ENCODE peak calls at places on chromosomes 11 and 22, in six cellular contexts. D is D721Med, A is AG04450, B is MCF 10A, O is WTC11, F is spleen. E is an unnamed sample.

GRCh38 chr11:473415-473814 is 23.3 kb downstream of the PTDSS2 start:
- DNase-seq in A (no peak), D (no peak), B (no peak), O (no peak), F (no peak), E (no peak)

GRCh38 chr22:49715450-49715849 is 112.2 kb downstream of the BRD1 start:
- DNase-seq in A (no peak), F (no peak), B (no peak), D (no peak), O (no peak), E (peak)

GRCh38 chr11:70159612-70160570 is 43.2 kb upstream of the FADD start:
- DNase-seq in A (no peak), F (no peak), B (peak), O (no peak), D (no peak), E (peak)

GRCh38 chr11:77411717-77412441 is 62.0 kb downstream of the PAK1 start:
- DNase-seq in O (peak), B (peak), F (peak), A (peak), D (peak), E (peak)

GRCh38 chr11:2689551-2690260 is 10.1 kb downstream of the KCNQ1OT1 start:
- DNase-seq in B (no peak), D (no peak), F (peak), O (peak), A (no peak), E (no peak)

GRCh38 chr22:39132871-39133524 is 19.5 kb downstream of the CBX7 start:
- DNase-seq in D (no peak), B (no peak), O (no peak), A (no peak), F (peak), E (no peak)

GRCh38 chr11:102115557-102115956 is 5.3 kb downstream of the YAP1 start:
- DNase-seq in D (no peak), O (no peak), B (peak), A (no peak), F (no peak), E (peak)

GRCh38 chr11:57266157-57266556 is 29.1 kb upstream of the APLNR start:
- DNase-seq in B (no peak), A (no peak), O (no peak), D (no peak), F (no peak), E (no peak)

GRCh38 chr11:85647078-85647477 is 689 bp upstream of the TMEM126A start:
- DNase-seq in A (no peak), F (no peak), D (no peak), B (no peak), O (no peak), E (no peak)

GRCh38 chr11:107780136-107780535 is 68.3 kb upstream of the SLN start:
- DNase-seq in A (no peak), O (no peak), F (no peak), B (no peak), D (no peak), E (no peak)

GRCh38 chr22:48979482-48979881 is 848.2 kb downstream of the BRD1 start:
- DNase-seq in B (no peak), A (no peak), F (no peak), D (no peak), O (peak), E (peak)

GRCh38 chr11:63871962-63872832 is 33.3 kb downstream of the MARK2 start:
- DNase-seq in B (peak), O (peak), F (peak), D (peak), A (peak), E (peak)
- TF ChIP-seq CTCF in B (peak), O (no peak), F (peak), D (peak), A (no peak), E (peak)

GRCh38 chr22:41092023-41092817 is at the start of gene EP300:
- DNase-seq in A (no peak), O (peak), B (peak), F (peak), D (no peak), E (peak)
- TF ChIP-seq CTCF in A (peak), O (no peak), B (no peak), F (peak), D (no peak), E (no peak)

GRCh38 chr22:47171441-47172221 is 409.2 kb downstream of the TBC1D22A start:
- DNase-seq in A (no peak), B (no peak), D (no peak), O (peak), F (peak), E (no peak)

GRCh38 chr22:47169801-47170140 is 407.3 kb downstream of the TBC1D22A start:
- DNase-seq in F (peak), B (no peak), A (no peak), O (no peak), D (no peak), E (no peak)

GRCh38 chr22:47168441-47168840 is 406.0 kb downstream of the TBC1D22A start:
- DNase-seq in F (peak), D (no peak), O (peak), A (no peak), B (no peak), E (no peak)

GRCh38 chr22:47167056-47167455 is 404.6 kb downstream of the TBC1D22A start:
- DNase-seq in B (no peak), O (no peak), A (no peak), D (no peak), F (peak), E (no peak)

DNA sequence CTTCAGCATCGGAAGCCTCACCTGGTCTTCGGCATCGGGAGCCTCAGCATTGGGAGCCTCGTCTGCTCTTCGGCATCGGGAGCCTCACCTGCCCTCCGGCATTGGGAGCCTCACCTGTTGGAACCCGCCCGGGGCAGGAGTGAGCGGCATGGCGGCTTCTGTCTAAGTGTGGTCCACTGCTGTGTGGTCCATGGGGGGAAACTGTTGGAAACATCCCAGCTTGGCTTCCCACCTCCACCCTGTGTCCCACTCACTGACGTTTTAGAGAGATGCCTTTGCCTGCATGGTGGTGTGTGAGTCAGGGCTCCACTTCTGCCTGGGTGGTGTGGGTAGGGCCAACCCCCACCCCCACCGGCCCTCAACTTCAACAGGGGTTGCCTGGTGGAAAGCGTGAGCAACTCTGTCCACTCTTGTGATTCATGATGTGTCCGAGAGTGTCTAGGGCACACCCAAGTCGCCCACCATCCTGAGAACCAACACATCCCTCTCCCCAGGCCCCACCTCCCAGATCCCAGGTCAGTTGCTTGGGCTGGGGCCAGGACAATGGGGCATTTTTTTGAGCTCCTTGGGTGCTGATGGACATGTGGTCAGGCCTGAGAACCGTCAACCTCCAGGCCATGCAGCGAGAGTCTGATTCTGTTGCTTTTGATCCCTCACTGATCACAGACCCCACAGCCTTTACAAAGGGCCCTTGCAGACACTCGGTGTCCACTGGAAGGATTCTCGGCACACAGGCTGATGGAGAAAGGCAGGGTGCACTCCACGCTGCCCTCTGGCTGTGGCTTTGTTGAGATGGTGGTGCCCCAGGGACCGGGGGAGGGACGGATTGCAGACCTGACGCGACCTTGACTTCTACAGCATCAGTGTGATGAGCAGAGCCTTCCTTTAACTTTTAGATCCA is 406.7 kb downstream of the TBC1D22A start:
- DNase-seq in O (peak), D (no peak), A (no peak), B (no peak), F (peak), E (peak)
- TF ChIP-seq CTCF in O (peak), D (no peak), A (peak), B (peak), F (no peak), E (no peak)

GRCh38 chr11:42631223-42631843 is 680.5 kb upstream of the API5 start:
- DNase-seq in D (no peak), A (no peak), O (no peak), B (peak), F (no peak), E (peak)
- TF ChIP-seq CTCF in D (no peak), A (no peak), O (no peak), B (peak), F (no peak), E (peak)

GRCh38 chr22:37508431-37508963 is 10.7 kb downstream of the CARD10 start:
- DNase-seq in O (no peak), A (no peak), D (no peak), F (no peak), B (no peak), E (no peak)
- TF ChIP-seq CTCF in O (no peak), A (no peak), D (no peak), F (no peak), B (no peak), E (no peak)

DNA sequence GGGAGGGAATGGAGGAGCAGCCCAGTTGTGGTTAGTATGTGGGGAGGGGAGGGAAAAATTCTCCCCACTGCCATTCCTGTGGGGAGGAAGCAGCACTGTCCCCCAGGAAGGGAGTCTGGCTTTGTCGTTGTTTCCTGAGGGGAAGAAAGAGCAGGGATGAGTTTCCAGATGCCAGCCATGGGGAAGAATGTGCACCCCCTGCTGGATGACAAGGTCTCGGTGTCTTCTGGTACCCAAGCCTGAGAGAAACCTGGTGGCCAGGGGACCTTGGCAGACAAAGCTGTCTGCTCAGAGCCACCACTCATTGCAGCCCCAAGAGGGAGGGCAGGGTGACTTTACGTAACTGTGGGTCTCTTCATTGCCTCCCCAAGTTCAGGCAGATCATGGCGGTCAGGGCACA is 81.3 kb upstream of the CD82 start:
- DNase-seq in B (peak), O (peak), F (no peak), D (no peak), A (no peak), E (peak)
- TF ChIP-seq CTCF in B (peak), O (no peak), F (no peak), D (peak), A (peak), E (peak)

GRCh38 chr11:43706631-43707030 is 26.1 kb downstream of the HSD17B12 start:
- DNase-seq in A (no peak), F (no peak), O (no peak), B (no peak), D (no peak), E (no peak)

GRCh38 chr11:43709689-43710088 is 29.2 kb downstream of the HSD17B12 start:
- DNase-seq in B (no peak), A (no peak), O (no peak), F (no peak), D (no peak), E (peak)

GRCh38 chr11:43712676-43713075 is 32.1 kb downstream of the HSD17B12 start:
- DNase-seq in O (no peak), F (no peak), B (no peak), D (no peak), A (peak), E (peak)

DNA sequence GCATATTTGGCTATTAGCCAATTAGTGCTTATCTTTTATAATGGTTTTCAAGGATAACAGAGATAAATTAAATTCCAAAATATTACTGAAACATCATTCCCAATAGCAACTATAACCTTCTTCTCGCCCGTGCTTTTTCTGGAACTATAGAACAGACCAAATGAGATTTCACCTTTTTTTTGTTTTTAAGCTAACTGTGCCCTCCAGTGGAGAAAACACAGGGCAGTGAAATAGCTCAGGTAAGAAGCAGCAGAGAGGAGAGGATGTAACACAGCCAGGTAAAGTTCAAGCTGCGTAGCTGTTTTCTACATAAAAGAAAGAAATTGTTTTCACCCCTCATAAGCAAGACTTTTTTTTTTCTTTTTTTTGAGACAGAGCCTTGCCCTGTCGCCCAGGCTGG is 28.2 kb downstream of the HSD17B12 start:
- DNase-seq in A (no peak), O (no peak), F (no peak), D (no peak), B (peak), E (no peak)
- TF ChIP-seq CTCF in A (peak), O (no peak), F (peak), D (peak), B (peak), E (peak)

GRCh38 chr11:134032031-134032430 is 36.8 kb upstream of the JAM3 start:
- DNase-seq in B (no peak), F (no peak), A (no peak), O (no peak), D (no peak), E (no peak)

GRCh38 chr11:134033276-134033675 is 35.6 kb upstream of the JAM3 start:
- DNase-seq in B (no peak), O (no peak), D (no peak), F (no peak), A (no peak), E (no peak)

GRCh38 chr11:134032501-134033091 is 36.3 kb upstream of the JAM3 start:
- DNase-seq in B (no peak), D (no peak), F (no peak), A (no peak), O (peak), E (no peak)

GRCh38 chr11:134028368-134028920 is 40.4 kb upstream of the JAM3 start:
- DNase-seq in F (no peak), D (no peak), B (no peak), O (no peak), A (no peak), E (no peak)

GRCh38 chr11:134030853-134031252 is 38.0 kb upstream of the JAM3 start:
- DNase-seq in O (peak), A (no peak), B (no peak), D (no peak), F (no peak), E (no peak)
- TF ChIP-seq CTCF in O (no peak), A (peak), B (no peak), D (peak), F (no peak), E (no peak)

GRCh38 chr11:71252782-71253730 is 679 bp upstream of the SHANK2 start:
- DNase-seq in O (peak), D (no peak), B (no peak), F (no peak), A (no peak), E (peak)

GRCh38 chr11:71250512-71251158 is 1.7 kb downstream of the SHANK2 start:
- DNase-seq in F (no peak), B (no peak), A (no peak), D (no peak), O (no peak), E (no peak)

GRCh38 chr11:71251159-71251721 is 1.1 kb downstream of the SHANK2 start:
- DNase-seq in O (no peak), A (no peak), D (no peak), B (no peak), F (no peak), E (no peak)

GRCh38 chr11:71252434-71252781 is at the start of gene SHANK2:
- DNase-seq in B (no peak), F (no peak), D (no peak), A (no peak), O (peak), E (no peak)

DNA sequence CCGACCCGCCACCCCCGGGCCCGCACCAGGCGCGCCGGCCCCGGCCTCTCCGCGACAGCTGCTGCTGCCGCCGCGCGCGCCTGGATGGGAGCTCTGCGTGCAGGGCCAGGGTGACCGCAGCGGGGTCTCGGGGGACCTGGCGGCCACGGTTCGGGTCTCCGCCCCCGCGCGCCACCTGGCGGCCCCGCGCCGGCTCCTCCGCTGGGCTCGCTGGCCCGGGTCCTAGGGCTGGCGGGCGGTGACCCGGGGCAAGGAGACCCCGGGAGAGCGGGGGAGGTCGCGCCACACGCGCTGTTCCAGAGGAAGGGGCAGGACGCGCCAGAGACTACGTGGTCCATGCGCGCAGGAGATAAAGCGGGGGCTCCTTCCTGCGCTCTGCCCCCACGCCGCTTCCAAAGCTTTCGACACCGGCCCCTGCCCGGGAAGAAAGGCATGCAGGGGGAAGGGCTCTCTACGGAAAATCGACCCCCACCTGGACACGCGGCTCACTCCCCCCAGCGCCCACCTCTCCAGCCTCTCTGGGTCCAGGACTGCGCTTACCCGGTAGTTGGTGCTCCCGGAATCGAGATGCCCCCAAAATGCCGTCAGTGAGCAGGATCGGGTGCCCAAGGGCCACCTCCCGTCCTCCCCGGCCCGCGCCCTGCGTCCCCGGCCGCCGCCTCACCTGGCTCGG is 480 bp downstream of the SHANK2 start:
- DNase-seq in A (no peak), O (peak), B (no peak), F (peak), D (no peak), E (no peak)
- TF ChIP-seq CTCF in A (peak), O (peak), B (peak), F (peak), D (peak), E (no peak)

GRCh38 chr11:73907191-73907590 is 30.4 kb downstream of the PAAF1 start:
- DNase-seq in A (no peak), D (no peak), O (no peak), B (peak), F (no peak), E (peak)
- TF ChIP-seq CTCF in A (peak), D (no peak), O (no peak), B (no peak), F (no peak), E (peak)

E was measured in fibroblast of mammary gland.